ENCODE peak calls at places on chromosomes 3 and 15, in eight cellular contexts. Q, G, S, C, W, D, L and F are unnamed samples.

GRCh38 chr3:48960841-48961413 is 29.1 kb upstream of the P4HTM start:
- DNase-seq in Q (no peak), G (no peak), S (no peak), C (no peak), W (no peak), D (no peak), L (no peak), F (no peak)

GRCh38 chr15:25062551-25063430 is 108.0 kb downstream of the SNRPN start:
- DNase-seq in Q (no peak), G (peak; percentile 1), S (no peak), C (no peak), W (peak; percentile 52), D (no peak), L (peak; percentile 9), F (no peak)

GRCh38 chr3:30689202-30689641 is 82.8 kb downstream of the TGFBR2 start:
- DNase-seq in Q (peak; percentile 78), G (no peak), S (no peak), C (peak; percentile 64), W (no peak), D (no peak), L (no peak), F (no peak)

GRCh38 chr15:60945196-60945595 is 283.9 kb downstream of the RORA start:
- DNase-seq in Q (no peak), G (peak; percentile 34), S (no peak), C (peak; percentile 91), W (no peak), D (no peak), L (no peak), F (peak; percentile 69)

GRCh38 chr3:171526869-171527268 is 66.7 kb upstream of the TNIK start:
- DNase-seq in Q (no peak), G (no peak), S (no peak), C (no peak), W (no peak), D (no peak), L (no peak), F (no peak)

GRCh38 chr3:99645277-99646106 is 7.1 kb downstream of the COL8A1 start:
- DNase-seq in Q (no peak), G (no peak), S (no peak), C (no peak), W (no peak), D (peak; percentile 30), L (no peak), F (no peak)

GRCh38 chr3:141499965-141500364 is 13.1 kb downstream of the RASA2 start:
- DNase-seq in Q (no peak), G (no peak), S (no peak), C (no peak), W (no peak), D (no peak), L (no peak), F (no peak)

GRCh38 chr3:116356056-116356455 is 89.2 kb downstream of the LSAMP start:
- DNase-seq in Q (no peak), G (no peak), S (no peak), C (no peak), W (no peak), D (no peak), L (no peak), F (no peak)

GRCh38 chr3:29972594-29972993 is 633.8 kb upstream of the TGFBR2 start:
- DNase-seq in Q (no peak), G (no peak), S (no peak), C (no peak), W (no peak), D (no peak), L (no peak), F (no peak)

GRCh38 chr3:143974181-143974876 is 2.7 kb downstream of the DIPK2A start:
- DNase-seq in Q (no peak), G (no peak), S (no peak), C (no peak), W (no peak), D (no peak), L (no peak), F (no peak)

GRCh38 chr3:52771334-52771681 is 568 bp upstream of the NEK4 start:
- DNase-seq in Q (no peak), G (no peak), S (no peak), C (no peak), W (no peak), D (no peak), L (no peak), F (no peak)

GRCh38 chr3:29822051-29822450 is 541.2 kb downstream of the RBMS3 start:
- DNase-seq in Q (no peak), G (no peak), S (no peak), C (no peak), W (no peak), D (no peak), L (no peak), F (no peak)

GRCh38 chr3:52200981-52201679 is 3.2 kb downstream of the ALAS1 start:
- DNase-seq in Q (no peak), G (no peak), S (no peak), C (no peak), W (no peak), D (no peak), L (no peak), F (no peak)

GRCh38 chr3:134885877-134886621 is 91.0 kb downstream of the EPHB1 start:
- DNase-seq in Q (no peak), G (no peak), S (no peak), C (no peak), W (no peak), D (no peak), L (no peak), F (no peak)

GRCh38 chr3:129739613-129740012 is 133.1 kb upstream of the PLXND1 start:
- DNase-seq in Q (no peak), G (no peak), S (no peak), C (no peak), W (no peak), D (no peak), L (no peak), F (no peak)

GRCh38 chr3:102099913-102100312 is 250.6 kb downstream of the NFKBIZ start:
- DNase-seq in Q (no peak), G (no peak), S (no peak), C (no peak), W (no peak), D (no peak), L (no peak), F (no peak)

GRCh38 chr15:94255540-94255939 is 24.2 kb downstream of the MCTP2 start:
- DNase-seq in Q (no peak), G (no peak), S (no peak), C (no peak), W (no peak), D (no peak), L (no peak), F (no peak)

GRCh38 chr3:168121175-168121853 is 25.6 kb upstream of the GOLIM4 start:
- DNase-seq in Q (no peak), G (no peak), S (no peak), C (peak; percentile 27), W (no peak), D (no peak), L (no peak), F (no peak)

GRCh38 chr15:31367021-31367729 is 40.5 kb downstream of the KLF13 start:
- DNase-seq in Q (peak; percentile 76), G (no peak), S (no peak), C (no peak), W (no peak), D (no peak), L (peak; percentile 61), F (no peak)

GRCh38 chr15:31365032-31365654 is 38.5 kb downstream of the KLF13 start:
- DNase-seq in Q (no peak), G (no peak), S (no peak), C (no peak), W (no peak), D (no peak), L (no peak), F (no peak)

GRCh38 chr15:31366169-31366734 is 39.6 kb downstream of the KLF13 start:
- DNase-seq in Q (peak; percentile 87), G (peak; percentile 62), S (no peak), C (no peak), W (no peak), D (no peak), L (peak; percentile 74), F (no peak)

GRCh38 chr15:31364301-31365031 is 37.8 kb downstream of the KLF13 start:
- DNase-seq in Q (no peak), G (no peak), S (no peak), C (no peak), W (no peak), D (peak; percentile 49), L (no peak), F (no peak)

DNA sequence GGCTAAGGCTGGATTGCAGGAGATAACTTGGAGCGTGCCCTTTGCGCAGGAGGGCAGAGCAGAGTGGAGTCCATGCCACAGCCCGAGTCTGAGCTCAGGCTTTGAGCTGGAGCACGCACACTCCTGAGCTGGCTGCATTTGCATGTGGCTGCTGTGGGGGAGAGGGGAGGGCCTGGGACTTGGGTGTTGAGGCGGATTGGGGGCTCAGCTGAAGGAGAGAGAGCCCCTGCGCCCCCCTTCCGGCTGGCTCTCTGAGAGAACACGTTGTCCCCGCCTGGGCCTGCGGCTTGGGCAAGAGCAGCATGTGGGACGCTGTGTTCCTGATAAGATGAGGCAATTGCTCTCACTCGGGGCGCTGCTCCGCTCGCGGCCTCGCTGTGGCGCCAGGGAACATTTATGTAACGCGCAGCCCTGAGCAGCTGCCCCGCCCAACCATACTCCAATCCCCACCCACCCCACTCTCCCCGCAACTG is 39.1 kb downstream of the KLF13 start:
- DNase-seq in Q (peak; percentile 99), G (peak; percentile 96), S (peak; percentile 71), C (peak; percentile 97), W (no peak), D (peak; percentile 85), L (peak; percentile 98), F (peak; percentile 99)
- TF ChIP-seq CTCF in Q (peak; percentile 23), G (peak; percentile 33), S (peak; percentile 57), C (peak; percentile 24), W (peak; percentile 61), D (peak; percentile 45), L (peak; percentile 59), F (peak; percentile 18)

GRCh38 chr3:118573922-118574321 is 460.7 kb downstream of the IGSF11 start:
- DNase-seq in Q (no peak), G (no peak), S (no peak), C (no peak), W (no peak), D (no peak), L (no peak), F (no peak)
- H3K4me3 ChIP-seq in Q (no peak overlapping the region), G (no peak overlapping the region), S (no peak overlapping the region), C (no peak overlapping the region), W (no peak overlapping the region), D (no peak overlapping the region), L (no peak overlapping the region), F (no peak overlapping the region)

DNA sequence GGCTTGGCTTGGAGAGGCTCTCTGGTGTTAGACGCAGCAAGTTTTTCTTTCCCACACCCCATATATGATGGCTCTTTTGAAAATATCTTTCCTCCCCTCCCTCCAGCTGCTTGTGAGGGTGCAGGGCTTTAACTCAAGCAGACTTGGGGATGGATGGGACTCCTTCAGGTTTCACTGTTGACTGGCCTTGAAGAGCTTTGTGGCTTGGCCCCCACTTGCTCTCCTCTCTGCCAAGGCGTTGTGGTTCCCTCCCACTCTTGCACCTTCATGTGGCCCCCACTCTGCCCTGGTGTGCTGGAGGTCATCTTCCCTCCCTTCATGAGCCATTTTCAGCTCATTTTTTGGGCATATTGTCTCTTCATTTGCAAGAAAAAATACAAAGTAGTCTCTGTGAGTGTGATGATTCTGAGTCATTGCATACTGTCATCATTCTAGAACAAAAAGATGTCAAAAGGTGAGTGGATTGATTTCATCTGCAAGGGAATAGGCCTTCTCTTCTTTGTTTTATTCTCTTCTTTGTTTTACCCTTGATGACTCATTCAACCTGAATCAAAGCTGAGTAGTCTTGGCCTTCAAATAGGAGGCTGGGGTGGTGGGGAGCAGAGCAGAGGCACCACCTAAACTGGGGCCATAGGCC is 25.5 kb downstream of the CYP19A1 start:
- DNase-seq in Q (no peak), G (no peak), S (no peak), C (no peak), W (no peak), D (no peak), L (no peak), F (no peak)
- H3K4me1 ChIP-seq in Q (no peaks in the 10 kb centered on the region), G (no peaks in the 10 kb centered on the region), S (no peaks in the 10 kb centered on the region), C (peaks cover 5% of the 10 kb centered on the region), W (no peaks in the 10 kb centered on the region), D (peaks cover 30% of the 10 kb centered on the region), L (peaks cover 12% of the 10 kb centered on the region), F (no peaks in the 10 kb centered on the region)

GRCh38 chr15:41950127-41950483 is 22.3 kb downstream of the EHD4 start:
- DNase-seq in Q (no peak), G (no peak), S (no peak), C (no peak), W (no peak), D (no peak), L (no peak), F (no peak)
- TF ChIP-seq CTCF in Q (no peak), G (no peak), S (no peak), C (no peak), W (no peak), D (no peak), L (no peak), F (no peak)